ENCODE peak calls at places on chromosomes 11 and 22, in four cellular contexts. One of them, this sample, is unnamed.

GRCh38 chr11:118641463-118642019 is 34.1 kb downstream of the PHLDB1 start:
- DNase-seq in GM04503: no peak
- DNase-seq in GM10248: no peak
- DNase-seq in AG04450: no peak
- DNase-seq in this sample: no peak

GRCh38 chr22:23215294-23216204 is 35.2 kb downstream of the BCR start:
- DNase-seq in AG04450: no peak
- DNase-seq in GM10248: no peak
- DNase-seq in GM04503: no peak
- DNase-seq in this sample: no peak

GRCh38 chr11:67113231-67113721 is 5.8 kb upstream of the KDM2A start:
- DNase-seq in GM10248: peak
- DNase-seq in AG04450: no peak
- DNase-seq in GM04503: no peak
- DNase-seq in this sample: no peak

GRCh38 chr11:95086116-95086515 is 3.5 kb upstream of the ENDOD1 start:
- DNase-seq in GM10248: no peak
- DNase-seq in AG04450: no peak
- DNase-seq in GM04503: no peak
- DNase-seq in this sample: no peak

GRCh38 chr11:100639140-100639539 is 47.9 kb upstream of the ARHGAP42 start:
- DNase-seq in AG04450: peak
- DNase-seq in GM10248: no peak
- DNase-seq in GM04503: no peak
- DNase-seq in this sample: no peak

GRCh38 chr22:35484651-35485372 is 55.8 kb upstream of the RASD2 start:
- DNase-seq in AG04450: no peak
- DNase-seq in GM04503: no peak
- DNase-seq in GM10248: no peak
- DNase-seq in this sample: no peak

GRCh38 chr22:47449508-47450270 is 687.2 kb downstream of the TBC1D22A start:
- DNase-seq in AG04450: no peak
- DNase-seq in GM10248: no peak
- DNase-seq in GM04503: no peak
- DNase-seq in this sample: no peak

GRCh38 chr11:116460156-116460965 is 312.4 kb downstream of the BUD13 start:
- DNase-seq in GM10248: no peak
- DNase-seq in AG04450: no peak
- DNase-seq in GM04503: no peak
- DNase-seq in this sample: no peak

GRCh38 chr11:104858882-104859735 is 39.2 kb downstream of the CASP12 start:
- DNase-seq in GM04503: no peak
- DNase-seq in AG04450: no peak
- DNase-seq in GM10248: peak
- DNase-seq in this sample: no peak

GRCh38 chr11:60128376-60128775 is 39.9 kb downstream of the MS4A2 start:
- DNase-seq in GM10248: no peak
- DNase-seq in GM04503: no peak
- DNase-seq in AG04450: no peak
- DNase-seq in this sample: no peak